ENCODE peak calls at places on chromosomes 6 and 20, in nine cellular contexts. One of them, this sample, is unnamed.

GRCh38 chr6:4510906-4511625 is 265.1 kb upstream of the CDYL start:
- DNase-seq in NCI-H1092 treated with DMSO at 0.1 percent for 48 hours: no peak
- DNase-seq in T-helper 9 cell: no peak
- DNase-seq in T-cell: no peak
- DNase-seq in neural crest cell: no peak
- DNase-seq in AG04450: no peak
- DNase-seq in mesendoderm: no peak
- DNase-seq in central memory CD4-positive, alpha-beta T cell: no peak
- DNase-seq in ELF-1: no peak
- DNase-seq in this sample: no peak

GRCh38 chr20:20207291-20207690 is 155.0 kb downstream of the CFAP61 start:
- DNase-seq in T-helper 9 cell: no peak
- DNase-seq in central memory CD4-positive, alpha-beta T cell: no peak
- DNase-seq in ELF-1: peak; percentile 69
- DNase-seq in neural crest cell: no peak
- DNase-seq in NCI-H1092 treated with DMSO at 0.1 percent for 48 hours: peak; percentile 53
- DNase-seq in mesendoderm: peak; percentile 17
- DNase-seq in AG04450: no peak
- DNase-seq in T-cell: no peak
- DNase-seq in this sample: no peak

GRCh38 chr6:158912591-158912990 is 87.4 kb downstream of the RSPH3 start:
- DNase-seq in central memory CD4-positive, alpha-beta T cell: no peak
- DNase-seq in T-helper 9 cell: no peak
- DNase-seq in neural crest cell: no peak
- DNase-seq in AG04450: no peak
- DNase-seq in NCI-H1092 treated with DMSO at 0.1 percent for 48 hours: no peak
- DNase-seq in mesendoderm: no peak
- DNase-seq in ELF-1: no peak
- DNase-seq in T-cell: no peak
- DNase-seq in this sample: no peak

GRCh38 chr20:49397525-49397924 is 84.9 kb downstream of the KCNB1 start:
- DNase-seq in ELF-1: peak; percentile 71
- DNase-seq in T-helper 9 cell: no peak
- DNase-seq in mesendoderm: no peak
- DNase-seq in central memory CD4-positive, alpha-beta T cell: no peak
- DNase-seq in NCI-H1092 treated with DMSO at 0.1 percent for 48 hours: no peak
- DNase-seq in T-cell: no peak
- DNase-seq in neural crest cell: no peak
- DNase-seq in AG04450: no peak
- DNase-seq in this sample: peak; percentile 92

GRCh38 chr6:7137335-7138106 is 29.8 kb downstream of the RREB1 start:
- DNase-seq in T-cell: peak; percentile 56
- DNase-seq in mesendoderm: peak; percentile 76
- DNase-seq in T-helper 9 cell: peak; percentile 47
- DNase-seq in neural crest cell: no peak
- DNase-seq in ELF-1: peak; percentile 63
- DNase-seq in central memory CD4-positive, alpha-beta T cell: peak; percentile 56
- DNase-seq in AG04450: no peak
- DNase-seq in NCI-H1092 treated with DMSO at 0.1 percent for 48 hours: peak; percentile 31
- DNase-seq in this sample: peak; percentile 69

GRCh38 chr6:70210462-70210861 is 92.4 kb downstream of the COL9A1 start:
- DNase-seq in NCI-H1092 treated with DMSO at 0.1 percent for 48 hours: no peak
- DNase-seq in AG04450: no peak
- DNase-seq in ELF-1: no peak
- DNase-seq in neural crest cell: no peak
- DNase-seq in T-cell: no peak
- DNase-seq in T-helper 9 cell: no peak
- DNase-seq in central memory CD4-positive, alpha-beta T cell: no peak
- DNase-seq in mesendoderm: peak; percentile 10
- DNase-seq in this sample: peak; percentile 5

GRCh38 chr20:8227293-8227692 is 95.2 kb downstream of the PLCB1 start:
- DNase-seq in AG04450: no peak
- DNase-seq in T-cell: no peak
- DNase-seq in neural crest cell: no peak
- DNase-seq in T-helper 9 cell: no peak
- DNase-seq in ELF-1: no peak
- DNase-seq in central memory CD4-positive, alpha-beta T cell: no peak
- DNase-seq in mesendoderm: no peak
- DNase-seq in NCI-H1092 treated with DMSO at 0.1 percent for 48 hours: no peak
- DNase-seq in this sample: no peak

GRCh38 chr6:146361367-146361924 is 182.2 kb upstream of the RAB32 start:
- DNase-seq in ELF-1: no peak
- DNase-seq in T-helper 9 cell: no peak
- DNase-seq in T-cell: no peak
- DNase-seq in neural crest cell: no peak
- DNase-seq in central memory CD4-positive, alpha-beta T cell: no peak
- DNase-seq in AG04450: no peak
- DNase-seq in mesendoderm: no peak
- DNase-seq in NCI-H1092 treated with DMSO at 0.1 percent for 48 hours: no peak
- DNase-seq in this sample: peak; percentile 48

GRCh38 chr6:132818404-132819359 is 4.3 kb downstream of the RPS12 start:
- DNase-seq in central memory CD4-positive, alpha-beta T cell: no peak
- DNase-seq in T-cell: no peak
- DNase-seq in neural crest cell: no peak
- DNase-seq in AG04450: no peak
- DNase-seq in NCI-H1092 treated with DMSO at 0.1 percent for 48 hours: no peak
- DNase-seq in T-helper 9 cell: no peak
- DNase-seq in ELF-1: no peak
- DNase-seq in mesendoderm: no peak
- DNase-seq in this sample: peak; percentile 56

GRCh38 chr6:6976193-6976592 is 131.6 kb upstream of the RREB1 start:
- DNase-seq in ELF-1: no peak
- DNase-seq in T-cell: no peak
- DNase-seq in neural crest cell: no peak
- DNase-seq in NCI-H1092 treated with DMSO at 0.1 percent for 48 hours: no peak
- DNase-seq in T-helper 9 cell: no peak
- DNase-seq in central memory CD4-positive, alpha-beta T cell: no peak
- DNase-seq in AG04450: no peak
- DNase-seq in mesendoderm: no peak
- DNase-seq in this sample: no peak

GRCh38 chr20:25063981-25064380 is 6.0 kb upstream of the ACSS1 start:
- DNase-seq in central memory CD4-positive, alpha-beta T cell: no peak
- DNase-seq in ELF-1: no peak
- DNase-seq in mesendoderm: no peak
- DNase-seq in T-cell: no peak
- DNase-seq in neural crest cell: no peak
- DNase-seq in AG04450: no peak
- DNase-seq in T-helper 9 cell: no peak
- DNase-seq in NCI-H1092 treated with DMSO at 0.1 percent for 48 hours: no peak
- DNase-seq in this sample: no peak

GRCh38 chr20:3785240-3786125 is 1.1 kb downstream of the CENPB start:
- DNase-seq in mesendoderm: no peak
- DNase-seq in NCI-H1092 treated with DMSO at 0.1 percent for 48 hours: no peak
- DNase-seq in central memory CD4-positive, alpha-beta T cell: no peak
- DNase-seq in T-helper 9 cell: no peak
- DNase-seq in neural crest cell: no peak
- DNase-seq in AG04450: no peak
- DNase-seq in ELF-1: no peak
- DNase-seq in T-cell: no peak
- DNase-seq in this sample: peak; percentile 45

GRCh38 chr6:47202638-47203037 is 107.1 kb downstream of the TNFRSF21 start:
- DNase-seq in mesendoderm: no peak
- DNase-seq in T-cell: no peak
- DNase-seq in ELF-1: no peak
- DNase-seq in T-helper 9 cell: no peak
- DNase-seq in AG04450: no peak
- DNase-seq in neural crest cell: no peak
- DNase-seq in central memory CD4-positive, alpha-beta T cell: no peak
- DNase-seq in NCI-H1092 treated with DMSO at 0.1 percent for 48 hours: no peak
- DNase-seq in this sample: no peak

GRCh38 chr6:110878751-110879539 is 4.4 kb downstream of the AMD1 start:
- DNase-seq in central memory CD4-positive, alpha-beta T cell: peak; percentile 34
- DNase-seq in NCI-H1092 treated with DMSO at 0.1 percent for 48 hours: no peak
- DNase-seq in T-cell: peak; percentile 24
- DNase-seq in T-helper 9 cell: peak; percentile 7
- DNase-seq in AG04450: peak; percentile 20
- DNase-seq in ELF-1: peak; percentile 49
- DNase-seq in mesendoderm: peak; percentile 64
- DNase-seq in neural crest cell: peak; percentile 17
- DNase-seq in this sample: peak; percentile 54